ENCODE peak calls at places on chromosomes 6 and 20, in nine cellular contexts. B is PC-3, Q is neural progenitor cell, W is HCT116, Y is Karpas-422, X is endothelial cell of umbilical vein, F is GM23248, V is NT2/D1, O is endodermal cell. L is an unnamed sample.

GRCh38 chr20:61630240-61630650 is 378.2 kb downstream of the CDH4 start:
- DNase-seq in B (no peak), Q (no peak), W (no peak), Y (no peak), X (no peak), F (no peak), V (no peak), O (no peak), L (no peak)

GRCh38 chr20:5642155-5642981 is 107.8 kb upstream of the SHLD1 start:
- DNase-seq in B (no peak), Q (no peak), W (no peak), Y (no peak), X (peak; percentile 80), F (peak; percentile 63), V (no peak), O (no peak), L (peak; percentile 24)

GRCh38 chr6:109687271-109687721 is 3.7 kb downstream of the AK9 start:
- DNase-seq in B (peak; percentile 88), Q (no peak), W (no peak), Y (no peak), X (peak; percentile 34), F (peak; percentile 97), V (no peak), O (no peak), L (peak; percentile 94)

GRCh38 chr6:22748681-22749080 is 179.3 kb downstream of the HDGFL1 start:
- DNase-seq in B (no peak), Q (no peak), W (no peak), Y (no peak), X (no peak), F (no peak), V (no peak), O (peak; percentile 40), L (no peak)

GRCh38 chr20:33490934-33491656 is 1.2 kb downstream of the CBFA2T2 start:
- DNase-seq in B (no peak), Q (no peak), W (no peak), Y (no peak), X (no peak), F (peak; percentile 59), V (no peak), O (no peak), L (no peak)

GRCh38 chr20:16810216-16810615 is 62.1 kb downstream of the OTOR start:
- DNase-seq in B (peak; percentile 52), Q (no peak), W (no peak), Y (no peak), X (no peak), F (no peak), V (no peak), O (no peak), L (peak; percentile 24)

GRCh38 chr20:35768731-35769664 is 2.8 kb upstream of the PHF20 start:
- DNase-seq in B (peak; percentile 95), Q (peak; percentile 79), W (peak; percentile 77), Y (no peak), X (peak; percentile 97), F (peak; percentile 98), V (peak; percentile 75), O (peak; percentile 94), L (peak; percentile 96)

GRCh38 chr6:158131926-158132325 is 36.1 kb downstream of the SERAC1 start:
- DNase-seq in B (peak; percentile 39), Q (peak; percentile 18), W (no peak), Y (peak; percentile 66), X (peak; percentile 53), F (peak; percentile 37), V (no peak), O (no peak), L (peak; percentile 21)

GRCh38 chr6:148064406-148065134 is 278.1 kb upstream of the SASH1 start:
- DNase-seq in B (peak; percentile 11), Q (no peak), W (no peak), Y (no peak), X (peak; percentile 90), F (peak; percentile 20), V (no peak), O (no peak), L (peak; percentile 34)

GRCh38 chr6:71406871-71407860 is 118.6 kb downstream of the OGFRL1 start:
- DNase-seq in B (peak; percentile 53), Q (peak; percentile 10), W (no peak), Y (no peak), X (peak; percentile 79), F (peak; percentile 42), V (no peak), O (peak; percentile 95), L (peak; percentile 64)

GRCh38 chr6:88544986-88545612 is 379.0 kb upstream of the CNR1 start:
- DNase-seq in B (no peak), Q (no peak), W (no peak), Y (no peak), X (no peak), F (no peak), V (no peak), O (no peak), L (no peak)

GRCh38 chr6:32845381-32845884 is 1.6 kb upstream of the PSMB8 start:
- DNase-seq in B (no peak), Q (no peak), W (no peak), Y (peak; percentile 83), X (no peak), F (no peak), V (no peak), O (no peak), L (no peak)

GRCh38 chr6:165096868-165097267 is 212.5 kb downstream of the C6orf118 start:
- DNase-seq in B (no peak), Q (no peak), W (no peak), Y (no peak), X (no peak), F (peak; percentile 73), V (no peak), O (no peak), L (no peak)

GRCh38 chr6:5501837-5502236 is 240.5 kb downstream of the FARS2 start:
- DNase-seq in B (no peak), Q (peak; percentile 23), W (no peak), Y (no peak), X (no peak), F (no peak), V (no peak), O (no peak), L (no peak)

GRCh38 chr6:7542878-7543394 is 1.5 kb downstream of the DSP start:
- DNase-seq in B (peak; percentile 84), Q (peak; percentile 88), W (peak; percentile 56), Y (peak; percentile 9), X (no peak), F (peak; percentile 96), V (no peak), O (peak; percentile 93), L (peak; percentile 88)

GRCh38 chr6:142872376-142872775 is 72.6 kb downstream of the HIVEP2 start:
- DNase-seq in B (no peak), Q (no peak), W (no peak), Y (no peak), X (no peak), F (peak; percentile 61), V (no peak), O (no peak), L (peak; percentile 68)

DNA sequence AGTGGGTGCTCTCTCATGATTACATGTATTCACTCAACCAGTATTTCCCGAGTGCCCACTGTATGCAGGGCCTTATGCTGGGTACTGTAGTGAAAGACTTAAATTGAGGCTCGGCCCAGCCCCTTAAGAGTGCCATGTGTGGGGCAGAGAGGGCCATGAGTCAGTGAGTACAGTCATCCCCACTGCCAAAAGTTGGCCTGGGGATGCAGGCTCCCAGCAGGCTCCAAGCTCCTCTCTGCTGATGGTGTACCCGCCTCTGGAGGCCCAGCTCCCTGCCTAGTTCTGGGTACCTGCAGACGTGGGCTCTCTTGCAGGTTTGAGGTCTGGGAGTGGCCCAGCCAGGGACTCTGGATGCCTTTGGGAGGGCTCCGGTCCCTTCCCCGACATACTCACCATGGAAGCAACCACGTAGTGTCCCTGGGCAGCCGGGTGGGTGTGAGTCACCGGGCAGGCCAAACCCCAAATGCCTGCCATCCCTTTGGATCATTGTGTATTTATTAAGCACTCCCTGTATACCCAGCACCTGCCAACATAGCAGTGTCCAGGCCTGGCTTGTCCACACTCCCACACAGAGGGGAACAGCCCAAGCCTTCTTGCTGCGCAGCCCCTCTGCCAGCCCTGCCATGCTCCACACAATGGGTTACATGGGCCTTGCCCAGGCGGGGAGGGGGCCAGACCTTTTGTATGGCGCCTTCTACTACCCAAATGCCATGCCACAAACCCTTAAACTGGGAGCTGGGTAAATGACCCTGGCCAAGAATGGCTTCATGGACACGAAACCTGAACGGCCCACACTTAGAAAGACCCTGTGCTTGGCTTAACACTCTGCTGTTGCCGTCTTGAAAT is 153.6 kb downstream of the VEGFA start:
- DNase-seq in B (peak; percentile 73), Q (no peak), W (peak; percentile 7), Y (no peak), X (no peak), F (peak; percentile 89), V (no peak), O (no peak), L (peak; percentile 78)
- H3K4me3 ChIP-seq in B (no peak overlapping the region), Q (no peak overlapping the region), W (no peak overlapping the region), Y (no peak overlapping the region), X (no peak overlapping the region), F (no peak overlapping the region), V (no peak overlapping the region), O (no peak overlapping the region), L (no peak overlapping the region)

GRCh38 chr20:45469336-45470261 is at the start of gene WFDC2:
- DNase-seq in B (no peak), Q (peak; percentile 69), W (no peak), Y (no peak), X (no peak), F (no peak), V (no peak), O (peak; percentile 92), L (no peak)
- H3K9ac ChIP-seq in B (no peak within 1 kb of the TSS), Q (no peak within 1 kb of the TSS), W (no peak within 1 kb of the TSS), Y (no peak within 1 kb of the TSS), X (no peak within 1 kb of the TSS), F (no peak within 1 kb of the TSS), V (peak within 1 kb of the TSS; percentile 82), O (peak within 1 kb of the TSS; percentile 72), L (no peak within 1 kb of the TSS)

GRCh38 chr6:454148-454991 is 62.8 kb downstream of the IRF4 start:
- DNase-seq in B (no peak), Q (no peak), W (no peak), Y (no peak), X (no peak), F (no peak), V (no peak), O (no peak), L (no peak)

GRCh38 chr6:451336-451735 is 59.8 kb downstream of the IRF4 start:
- DNase-seq in B (no peak), Q (no peak), W (no peak), Y (no peak), X (no peak), F (no peak), V (no peak), O (no peak), L (no peak)

GRCh38 chr6:453152-453551 is 61.6 kb downstream of the IRF4 start:
- DNase-seq in B (no peak), Q (no peak), W (no peak), Y (no peak), X (no peak), F (peak; percentile 59), V (no peak), O (peak; percentile 32), L (no peak)

GRCh38 chr6:451847-452246 is 60.3 kb downstream of the IRF4 start:
- DNase-seq in B (no peak), Q (no peak), W (no peak), Y (no peak), X (no peak), F (no peak), V (no peak), O (no peak), L (no peak)

GRCh38 chr6:452301-453067 is 60.9 kb downstream of the IRF4 start:
- DNase-seq in B (no peak), Q (no peak), W (no peak), Y (no peak), X (no peak), F (peak; percentile 59), V (no peak), O (no peak), L (no peak)
- H3K4me3 ChIP-seq in B (no peak overlapping the region), Q (no peak overlapping the region), W (no peak overlapping the region), Y (no peak overlapping the region), X (no peak overlapping the region), F (no peak overlapping the region), V (no peak overlapping the region), O (no peak overlapping the region), L (no peak overlapping the region)

GRCh38 chr6:42748241-42748898 is 2.5 kb upstream of the TBCC start:
- DNase-seq in B (no peak), Q (no peak), W (no peak), Y (peak; percentile 50), X (no peak), F (peak; percentile 15), V (no peak), O (no peak), L (no peak)
- H3K9ac ChIP-seq in B (no peak overlapping the region), Q (no peak overlapping the region), W (peak overlapping the region; percentile 94), Y (peak overlapping the region; percentile 91), X (no peak overlapping the region), F (peak overlapping the region; percentile 98), V (no peak overlapping the region), O (no peak overlapping the region), L (no peak overlapping the region)

L was measured in mammary epithelial cell.